ENCODE peak calls at places on chromosomes 1 and 21, in six cellular contexts. One of them, this sample, is unnamed.

GRCh38 chr1:187408217-187409004 is 579.7 kb downstream of the PLA2G4A start:
- DNase-seq in endothelial cell of umbilical vein: no peak
- DNase-seq in right cardiac atrium: no peak
- DNase-seq in mesenchymal stem cell: peak
- DNase-seq in BE2C: no peak
- DNase-seq in IMR-90: peak
- DNase-seq in this sample: no peak

GRCh38 chr21:34280389-34280795 is 83.4 kb upstream of the KCNE2 start:
- DNase-seq in endothelial cell of umbilical vein: no peak
- DNase-seq in IMR-90: no peak
- DNase-seq in right cardiac atrium: peak
- DNase-seq in mesenchymal stem cell: no peak
- DNase-seq in BE2C: no peak
- DNase-seq in this sample: no peak

GRCh38 chr1:44300882-44301281 is 54.2 kb downstream of the ERI3 start:
- DNase-seq in IMR-90: no peak
- DNase-seq in mesenchymal stem cell: no peak
- DNase-seq in BE2C: no peak
- DNase-seq in endothelial cell of umbilical vein: no peak
- DNase-seq in right cardiac atrium: no peak
- DNase-seq in this sample: no peak

GRCh38 chr1:85581138-85581801 is 709 bp downstream of the CCN1 start:
- DNase-seq in IMR-90: peak
- DNase-seq in endothelial cell of umbilical vein: peak
- DNase-seq in right cardiac atrium: peak
- DNase-seq in mesenchymal stem cell: peak
- DNase-seq in BE2C: no peak
- DNase-seq in this sample: peak

GRCh38 chr1:12065872-12066271 is 2.8 kb downstream of the TNFRSF8 start:
- DNase-seq in BE2C: no peak
- DNase-seq in endothelial cell of umbilical vein: no peak
- DNase-seq in right cardiac atrium: no peak
- DNase-seq in mesenchymal stem cell: no peak
- DNase-seq in IMR-90: no peak
- DNase-seq in this sample: no peak

GRCh38 chr1:115670476-115671175 is 28.9 kb downstream of the VANGL1 start:
- DNase-seq in mesenchymal stem cell: no peak
- DNase-seq in right cardiac atrium: no peak
- DNase-seq in BE2C: no peak
- DNase-seq in IMR-90: peak
- DNase-seq in endothelial cell of umbilical vein: peak
- DNase-seq in this sample: peak

GRCh38 chr1:88851303-88852063 is 39.9 kb downstream of the GTF2B start:
- DNase-seq in IMR-90: no peak
- DNase-seq in endothelial cell of umbilical vein: no peak
- DNase-seq in BE2C: no peak
- DNase-seq in right cardiac atrium: no peak
- DNase-seq in mesenchymal stem cell: no peak
- DNase-seq in this sample: no peak

GRCh38 chr21:42039470-42039901 is 29.3 kb upstream of the ZBTB21 start:
- DNase-seq in endothelial cell of umbilical vein: no peak
- DNase-seq in IMR-90: peak
- DNase-seq in right cardiac atrium: no peak
- DNase-seq in mesenchymal stem cell: peak
- DNase-seq in BE2C: no peak
- DNase-seq in this sample: no peak

GRCh38 chr1:28150125-28150780 is 26.2 kb downstream of the PTAFR start:
- DNase-seq in endothelial cell of umbilical vein: no peak
- DNase-seq in BE2C: no peak
- DNase-seq in IMR-90: no peak
- DNase-seq in mesenchymal stem cell: no peak
- DNase-seq in right cardiac atrium: no peak
- DNase-seq in this sample: no peak

GRCh38 chr1:183444243-183444642 is 26.1 kb upstream of the NMNAT2 start:
- DNase-seq in right cardiac atrium: no peak
- DNase-seq in IMR-90: peak
- DNase-seq in endothelial cell of umbilical vein: peak
- DNase-seq in BE2C: no peak
- DNase-seq in mesenchymal stem cell: no peak
- DNase-seq in this sample: peak

GRCh38 chr1:7100479-7100878 is 315.2 kb downstream of the CAMTA1 start:
- DNase-seq in endothelial cell of umbilical vein: no peak
- DNase-seq in BE2C: no peak
- DNase-seq in IMR-90: no peak
- DNase-seq in right cardiac atrium: no peak
- DNase-seq in mesenchymal stem cell: no peak
- DNase-seq in this sample: no peak

GRCh38 chr1:211734359-211734758 is 58.9 kb upstream of the NEK2 start:
- DNase-seq in right cardiac atrium: no peak
- DNase-seq in BE2C: no peak
- DNase-seq in IMR-90: no peak
- DNase-seq in mesenchymal stem cell: no peak
- DNase-seq in endothelial cell of umbilical vein: no peak
- DNase-seq in this sample: no peak

GRCh38 chr1:33074193-33074945 is 6.6 kb upstream of the AZIN2 start:
- DNase-seq in right cardiac atrium: no peak
- DNase-seq in endothelial cell of umbilical vein: no peak
- DNase-seq in mesenchymal stem cell: no peak
- DNase-seq in IMR-90: no peak
- DNase-seq in BE2C: no peak
- DNase-seq in this sample: peak

GRCh38 chr1:181347495-181348390 is 135.6 kb upstream of the CACNA1E start:
- DNase-seq in BE2C: no peak
- DNase-seq in endothelial cell of umbilical vein: no peak
- DNase-seq in mesenchymal stem cell: no peak
- DNase-seq in IMR-90: no peak
- DNase-seq in right cardiac atrium: no peak
- DNase-seq in this sample: no peak

GRCh38 chr1:245695211-245695610 is 540.4 kb downstream of the KIF26B start:
- DNase-seq in right cardiac atrium: no peak
- DNase-seq in BE2C: no peak
- DNase-seq in IMR-90: no peak
- DNase-seq in endothelial cell of umbilical vein: no peak
- DNase-seq in mesenchymal stem cell: no peak
- DNase-seq in this sample: no peak

GRCh38 chr1:11025618-11026017 is 13.2 kb downstream of the TARDBP start:
- DNase-seq in IMR-90: no peak
- DNase-seq in endothelial cell of umbilical vein: no peak
- DNase-seq in mesenchymal stem cell: no peak
- DNase-seq in right cardiac atrium: no peak
- DNase-seq in BE2C: no peak
- DNase-seq in this sample: no peak

GRCh38 chr1:59366352-59366751 is 69.5 kb downstream of the FGGY start:
- DNase-seq in IMR-90: peak
- DNase-seq in BE2C: no peak
- DNase-seq in endothelial cell of umbilical vein: no peak
- DNase-seq in mesenchymal stem cell: no peak
- DNase-seq in right cardiac atrium: no peak
- DNase-seq in this sample: no peak

GRCh38 chr1:235415008-235415904 is 48.0 kb downstream of the TBCE start:
- DNase-seq in BE2C: peak
- DNase-seq in right cardiac atrium: peak
- DNase-seq in mesenchymal stem cell: peak
- DNase-seq in IMR-90: peak
- DNase-seq in endothelial cell of umbilical vein: peak
- DNase-seq in this sample: peak

GRCh38 chr1:26697441-26697977 is 1.7 kb downstream of the ARID1A start:
- DNase-seq in BE2C: peak
- DNase-seq in right cardiac atrium: peak
- DNase-seq in IMR-90: no peak
- DNase-seq in mesenchymal stem cell: no peak
- DNase-seq in endothelial cell of umbilical vein: no peak
- DNase-seq in this sample: peak

GRCh38 chr1:151314137-151314875 is 12.9 kb downstream of the PI4KB start:
- DNase-seq in IMR-90: peak
- DNase-seq in right cardiac atrium: peak
- DNase-seq in BE2C: no peak
- DNase-seq in mesenchymal stem cell: peak
- DNase-seq in endothelial cell of umbilical vein: peak
- DNase-seq in this sample: peak

GRCh38 chr1:42312576-42313212 is 22.3 kb downstream of the FOXJ3 start:
- DNase-seq in BE2C: no peak
- DNase-seq in mesenchymal stem cell: no peak
- DNase-seq in IMR-90: no peak
- DNase-seq in right cardiac atrium: no peak
- DNase-seq in endothelial cell of umbilical vein: no peak
- DNase-seq in this sample: no peak

GRCh38 chr1:227058321-227058751 is 118.2 kb downstream of the COQ8A start:
- DNase-seq in right cardiac atrium: no peak
- DNase-seq in IMR-90: peak
- DNase-seq in endothelial cell of umbilical vein: no peak
- DNase-seq in BE2C: no peak
- DNase-seq in mesenchymal stem cell: peak
- DNase-seq in this sample: peak

GRCh38 chr1:181366910-181367309 is 116.4 kb upstream of the CACNA1E start:
- DNase-seq in BE2C: no peak
- DNase-seq in right cardiac atrium: no peak
- DNase-seq in mesenchymal stem cell: no peak
- DNase-seq in IMR-90: no peak
- DNase-seq in endothelial cell of umbilical vein: no peak
- DNase-seq in this sample: no peak

GRCh38 chr1:6127587-6128163 is 52.4 kb downstream of the CHD5 start:
- DNase-seq in BE2C: peak
- DNase-seq in IMR-90: peak
- DNase-seq in mesenchymal stem cell: no peak
- DNase-seq in endothelial cell of umbilical vein: peak
- DNase-seq in right cardiac atrium: peak
- DNase-seq in this sample: peak

GRCh38 chr1:184156521-184157395 is 105.2 kb downstream of the TSEN15 start:
- DNase-seq in endothelial cell of umbilical vein: no peak
- DNase-seq in BE2C: no peak
- DNase-seq in IMR-90: no peak
- DNase-seq in mesenchymal stem cell: no peak
- DNase-seq in right cardiac atrium: no peak
- DNase-seq in this sample: no peak

GRCh38 chr1:228401782-228402637 is 4.6 kb downstream of the TRIM11 start:
- DNase-seq in mesenchymal stem cell: no peak
- DNase-seq in BE2C: no peak
- DNase-seq in endothelial cell of umbilical vein: no peak
- DNase-seq in IMR-90: no peak
- DNase-seq in right cardiac atrium: no peak
- DNase-seq in this sample: no peak

GRCh38 chr1:200253774-200254495 is 155.9 kb downstream of the ZNF281 start:
- DNase-seq in BE2C: no peak
- DNase-seq in right cardiac atrium: no peak
- DNase-seq in endothelial cell of umbilical vein: no peak
- DNase-seq in mesenchymal stem cell: no peak
- DNase-seq in IMR-90: peak
- DNase-seq in this sample: no peak
- H3K4me3 ChIP-seq in BE2C: no peak
- H3K4me3 ChIP-seq in right cardiac atrium: no peak
- H3K4me3 ChIP-seq in endothelial cell of umbilical vein: no peak
- H3K4me3 ChIP-seq in mesenchymal stem cell: no peak
- H3K4me3 ChIP-seq in IMR-90: no peak
- H3K4me3 ChIP-seq in this sample: no peak

GRCh38 chr1:1011388-1011949 is 1.8 kb upstream of the ISG15 start:
- DNase-seq in IMR-90: no peak
- DNase-seq in BE2C: no peak
- DNase-seq in right cardiac atrium: peak
- DNase-seq in endothelial cell of umbilical vein: no peak
- DNase-seq in mesenchymal stem cell: no peak
- DNase-seq in this sample: no peak

GRCh38 chr1:1013105-1013921 is at the start of gene ISG15:
- DNase-seq in right cardiac atrium: peak
- DNase-seq in IMR-90: peak
- DNase-seq in BE2C: peak
- DNase-seq in endothelial cell of umbilical vein: peak
- DNase-seq in mesenchymal stem cell: peak
- DNase-seq in this sample: peak

GRCh38 chr1:1019122-1019999 is 559 bp upstream of the AGRN start:
- DNase-seq in mesenchymal stem cell: peak
- DNase-seq in right cardiac atrium: peak
- DNase-seq in endothelial cell of umbilical vein: peak
- DNase-seq in BE2C: peak
- DNase-seq in IMR-90: peak
- DNase-seq in this sample: peak

GRCh38 chr1:1013922-1014617 is 773 bp downstream of the ISG15 start:
- DNase-seq in endothelial cell of umbilical vein: no peak
- DNase-seq in BE2C: no peak
- DNase-seq in mesenchymal stem cell: peak
- DNase-seq in IMR-90: peak
- DNase-seq in right cardiac atrium: peak
- DNase-seq in this sample: no peak

GRCh38 chr1:1014896-1015681 is 1.8 kb downstream of the ISG15 start:
- DNase-seq in BE2C: peak
- DNase-seq in mesenchymal stem cell: no peak
- DNase-seq in right cardiac atrium: peak
- DNase-seq in endothelial cell of umbilical vein: no peak
- DNase-seq in IMR-90: no peak
- DNase-seq in this sample: peak
- H3K4me3 ChIP-seq in BE2C: no peak
- H3K4me3 ChIP-seq in mesenchymal stem cell: no peak
- H3K4me3 ChIP-seq in right cardiac atrium: no peak
- H3K4me3 ChIP-seq in endothelial cell of umbilical vein: no peak
- H3K4me3 ChIP-seq in IMR-90: no peak
- H3K4me3 ChIP-seq in this sample: no peak

GRCh38 chr21:44941567-44941966 is 1.7 kb downstream of the SLX9 start:
- DNase-seq in endothelial cell of umbilical vein: no peak
- DNase-seq in IMR-90: no peak
- DNase-seq in BE2C: no peak
- DNase-seq in right cardiac atrium: peak
- DNase-seq in mesenchymal stem cell: no peak
- DNase-seq in this sample: no peak
- H3K4me3 ChIP-seq in endothelial cell of umbilical vein: no peak
- H3K4me3 ChIP-seq in IMR-90: no peak
- H3K4me3 ChIP-seq in BE2C: no peak
- H3K4me3 ChIP-seq in right cardiac atrium: no peak
- H3K4me3 ChIP-seq in mesenchymal stem cell: no peak
- H3K4me3 ChIP-seq in this sample: no peak

GRCh38 chr1:168137515-168137821 is 738 bp upstream of the GPR161 start:
- DNase-seq in endothelial cell of umbilical vein: no peak
- DNase-seq in mesenchymal stem cell: no peak
- DNase-seq in right cardiac atrium: no peak
- DNase-seq in IMR-90: no peak
- DNase-seq in BE2C: no peak
- DNase-seq in this sample: no peak
- H3K4me3 ChIP-seq in endothelial cell of umbilical vein: peak
- H3K4me3 ChIP-seq in mesenchymal stem cell: peak
- H3K4me3 ChIP-seq in right cardiac atrium: peak
- H3K4me3 ChIP-seq in IMR-90: peak
- H3K4me3 ChIP-seq in BE2C: peak
- H3K4me3 ChIP-seq in this sample: peak

DNA sequence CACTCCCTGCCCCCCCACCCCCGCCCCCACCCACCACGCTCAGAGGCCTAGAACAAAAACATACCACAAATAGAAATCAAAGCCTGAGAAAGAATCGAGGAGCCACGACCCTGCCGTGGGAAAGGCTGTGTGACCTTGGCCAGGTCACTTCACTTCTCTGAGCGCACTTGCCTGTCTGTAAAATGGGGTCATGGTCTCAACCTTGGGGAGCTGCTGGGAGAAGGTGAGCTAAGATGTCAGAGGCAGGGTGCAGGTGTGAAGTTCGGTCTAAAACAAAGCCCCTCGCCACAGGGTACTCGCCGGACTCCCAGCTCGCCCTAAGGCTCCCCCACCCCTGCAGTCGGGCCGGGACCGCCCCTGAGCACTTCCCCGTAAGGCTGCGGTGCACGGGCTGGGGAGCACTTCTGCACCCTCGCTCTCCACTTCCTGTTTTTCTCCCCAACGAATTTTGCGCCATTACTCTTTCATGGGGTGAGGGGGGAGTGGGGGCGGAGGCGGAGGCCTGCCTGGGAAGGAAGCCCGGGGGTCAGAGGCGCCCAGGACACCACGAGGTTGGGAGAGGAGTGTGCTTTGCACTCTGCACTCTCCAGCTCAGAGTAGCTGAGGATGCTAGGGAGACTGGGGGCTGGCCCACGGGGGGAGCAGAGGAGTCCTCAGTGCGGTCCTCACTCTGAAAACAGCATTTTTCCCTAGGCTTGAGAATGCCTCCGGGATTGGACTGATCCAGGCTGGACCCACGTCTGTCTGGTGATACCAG is 21.9 kb upstream of the PIK3CD start:
- DNase-seq in right cardiac atrium: peak
- DNase-seq in IMR-90: no peak
- DNase-seq in endothelial cell of umbilical vein: no peak
- DNase-seq in BE2C: no peak
- DNase-seq in mesenchymal stem cell: no peak
- DNase-seq in this sample: no peak
- H3K4me3 ChIP-seq in right cardiac atrium: no peak
- H3K4me3 ChIP-seq in IMR-90: no peak
- H3K4me3 ChIP-seq in endothelial cell of umbilical vein: no peak
- H3K4me3 ChIP-seq in BE2C: no peak
- H3K4me3 ChIP-seq in mesenchymal stem cell: no peak
- H3K4me3 ChIP-seq in this sample: no peak

This sample was measured in SJCRH30.